ENCODE peak calls at places on chromosomes 13 and 19, in nine cellular contexts. D, H, S, I, G, A, C, X and L are unnamed samples.

GRCh38 chr19:11375143-11375948 is 880 bp downstream of the SWSAP1 start:
- DNase-seq in D (no peak), H (peak), S (peak), I (no peak), G (peak), A (peak), C (no peak), X (no peak), L (peak)

GRCh38 chr13:50493683-50494082 is 349.8 kb downstream of the DLEU7 start:
- DNase-seq in D (no peak), H (no peak), S (no peak), I (no peak), G (no peak), A (no peak), C (no peak), X (no peak), L (no peak)

GRCh38 chr13:60397693-60398437 is 845 bp downstream of the TDRD3 start:
- DNase-seq in D (peak), H (peak), S (peak), I (peak), G (peak), A (peak), C (peak), X (peak), L (peak)

GRCh38 chr13:33262069-33262487 is 23.5 kb downstream of the STARD13 start:
- DNase-seq in D (peak), H (peak), S (no peak), I (peak), G (no peak), A (no peak), C (peak), X (no peak), L (peak)

GRCh38 chr13:29125934-29126424 is 305.8 kb downstream of the MTUS2 start:
- DNase-seq in D (no peak), H (no peak), S (no peak), I (no peak), G (peak), A (no peak), C (no peak), X (no peak), L (no peak)

GRCh38 chr13:113566227-113566561 is 18.4 kb upstream of the TFDP1 start:
- DNase-seq in D (no peak), H (no peak), S (no peak), I (no peak), G (no peak), A (peak), C (no peak), X (no peak), L (peak)

GRCh38 chr13:48235100-48235813 is 2.3 kb downstream of the ITM2B start:
- DNase-seq in D (peak), H (peak), S (no peak), I (no peak), G (peak), A (peak), C (peak), X (no peak), L (no peak)

GRCh38 chr19:35853038-35853756 is 893 bp upstream of the NPHS1 start:
- DNase-seq in D (no peak), H (no peak), S (no peak), I (no peak), G (no peak), A (no peak), C (no peak), X (no peak), L (no peak)

GRCh38 chr19:51702754-51703654 is 9.9 kb downstream of the SPACA6 start:
- DNase-seq in D (no peak), H (peak), S (no peak), I (no peak), G (no peak), A (peak), C (no peak), X (peak), L (peak)

GRCh38 chr19:27652281-27652680 is 1560.7 kb downstream of the UQCRFS1 start:
- DNase-seq in D (no peak), H (no peak), S (no peak), I (no peak), G (no peak), A (no peak), C (no peak), X (no peak), L (no peak)

GRCh38 chr19:37966211-37967072 is 59.4 kb downstream of the SIPA1L3 start:
- DNase-seq in D (peak), H (no peak), S (no peak), I (no peak), G (no peak), A (no peak), C (no peak), X (peak), L (no peak)

GRCh38 chr19:12721656-12722565 is 1.8 kb downstream of the TNPO2 start:
- DNase-seq in D (peak), H (peak), S (peak), I (peak), G (peak), A (peak), C (peak), X (peak), L (peak)

GRCh38 chr19:32041681-32042292 is 303.6 kb upstream of the ZNF507 start:
- DNase-seq in D (peak), H (peak), S (no peak), I (peak), G (no peak), A (no peak), C (peak), X (no peak), L (no peak)

GRCh38 chr19:21569497-21569870 is 64.1 kb downstream of the ZNF429 start:
- DNase-seq in D (peak), H (no peak), S (peak), I (no peak), G (no peak), A (no peak), C (no peak), X (no peak), L (no peak)

GRCh38 chr13:31107109-31107508 is 54.6 kb downstream of the HSPH1 start:
- DNase-seq in D (no peak), H (no peak), S (no peak), I (no peak), G (no peak), A (no peak), C (no peak), X (no peak), L (no peak)

GRCh38 chr13:48265217-48265815 is 32.3 kb downstream of the ITM2B start:
- DNase-seq in D (no peak), H (no peak), S (no peak), I (no peak), G (no peak), A (no peak), C (no peak), X (no peak), L (no peak)

GRCh38 chr13:113417836-113418721 is 35.2 kb downstream of the ADPRHL1 start:
- DNase-seq in D (no peak), H (no peak), S (no peak), I (no peak), G (no peak), A (no peak), C (no peak), X (no peak), L (no peak)

GRCh38 chr13:107251321-107251720 is 683.4 kb upstream of the ARGLU1 start:
- DNase-seq in D (peak), H (no peak), S (no peak), I (no peak), G (no peak), A (no peak), C (no peak), X (no peak), L (no peak)

GRCh38 chr13:76890036-76890435 is 3.8 kb upstream of the KCTD12 start:
- DNase-seq in D (peak), H (no peak), S (no peak), I (no peak), G (no peak), A (no peak), C (no peak), X (no peak), L (no peak)

GRCh38 chr13:33213797-33214196 is 71.8 kb downstream of the STARD13 start:
- DNase-seq in D (peak), H (peak), S (no peak), I (no peak), G (no peak), A (no peak), C (no peak), X (no peak), L (no peak)

GRCh38 chr13:46134961-46135522 is 30.2 kb upstream of the CPB2 start:
- DNase-seq in D (peak), H (peak), S (no peak), I (no peak), G (no peak), A (no peak), C (no peak), X (no peak), L (no peak)

GRCh38 chr19:40542197-40542859 is 34.3 kb upstream of the SHKBP1 start:
- DNase-seq in D (peak), H (no peak), S (no peak), I (no peak), G (no peak), A (no peak), C (peak), X (peak), L (peak)

GRCh38 chr13:43425234-43425633 is 361.5 kb downstream of the ENOX1 start:
- DNase-seq in D (no peak), H (no peak), S (no peak), I (no peak), G (no peak), A (no peak), C (no peak), X (no peak), L (no peak)

GRCh38 chr13:46962286-46962941 is 65.6 kb upstream of the HTR2A start:
- DNase-seq in D (peak), H (peak), S (no peak), I (no peak), G (no peak), A (no peak), C (peak), X (no peak), L (no peak)

GRCh38 chr19:56765107-56765506 is 75.4 kb downstream of the PEG3 start:
- DNase-seq in D (no peak), H (no peak), S (no peak), I (no peak), G (no peak), A (no peak), C (no peak), X (peak), L (peak)

GRCh38 chr19:55624109-55625003 is at the start of gene ZNF784:
- DNase-seq in D (peak), H (peak), S (peak), I (peak), G (peak), A (peak), C (peak), X (peak), L (peak)

GRCh38 chr13:73984201-73984600 is 150.0 kb downstream of the KLF12 start:
- DNase-seq in D (no peak), H (no peak), S (no peak), I (no peak), G (no peak), A (no peak), C (no peak), X (no peak), L (no peak)

GRCh38 chr19:12145348-12145747 is 5.2 kb upstream of the ZNF20 start:
- DNase-seq in D (no peak), H (no peak), S (no peak), I (no peak), G (no peak), A (no peak), C (no peak), X (no peak), L (no peak)

GRCh38 chr19:17346109-17346671 is 8.8 kb downstream of the GTPBP3 start:
- DNase-seq in D (peak), H (peak), S (no peak), I (peak), G (peak), A (peak), C (peak), X (peak), L (peak)

DNA sequence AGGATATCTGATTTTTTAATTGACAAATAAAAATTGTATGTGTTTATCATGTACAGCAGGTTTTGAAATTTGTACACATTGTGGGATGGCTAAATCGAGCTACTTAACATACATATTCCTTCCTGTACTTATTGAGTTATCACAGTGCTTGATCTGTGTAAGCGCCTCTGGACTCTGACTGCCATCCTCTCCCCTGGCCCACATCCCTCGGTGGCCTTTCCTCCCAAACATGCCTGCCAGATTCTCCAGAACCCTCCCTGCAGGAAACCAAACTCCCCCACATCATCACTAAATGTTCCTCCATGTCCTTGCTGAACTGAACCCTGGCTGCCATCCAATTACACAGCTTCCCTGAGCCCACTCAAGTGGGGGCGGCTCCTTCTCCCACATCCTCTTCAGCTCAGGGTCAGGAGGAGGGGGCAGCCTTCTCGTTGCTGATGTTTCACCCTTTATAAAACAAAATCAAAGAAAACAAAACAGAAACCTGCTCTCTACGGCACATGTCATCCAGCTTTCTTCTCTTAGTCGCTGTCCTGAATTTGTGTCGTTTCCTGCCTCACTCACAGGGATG is 97.2 kb upstream of the SPATA13 start:
- DNase-seq in D (peak), H (no peak), S (no peak), I (no peak), G (no peak), A (no peak), C (no peak), X (no peak), L (no peak)
- H3K4me3 ChIP-seq in D (no peak), H (no peak), S (no peak), I (no peak), G (no peak), A (no peak), C (no peak), X (no peak), L (no peak)

GRCh38 chr19:47028372-47028672 is 8.7 kb downstream of the NPAS1 start:
- DNase-seq in D (no peak), H (peak), S (no peak), I (no peak), G (no peak), A (no peak), C (no peak), X (no peak), L (peak)
- H3K4me3 ChIP-seq in D (no peak), H (no peak), S (no peak), I (no peak), G (no peak), A (no peak), C (no peak), X (no peak), L (no peak)

GRCh38 chr19:18843960-18844359 is 12.2 kb downstream of the UPF1 start:
- DNase-seq in D (peak), H (no peak), S (no peak), I (no peak), G (no peak), A (no peak), C (no peak), X (no peak), L (no peak)
- H3K4me3 ChIP-seq in D (no peak), H (no peak), S (no peak), I (no peak), G (peak), A (no peak), C (no peak), X (no peak), L (no peak)

GRCh38 chr13:36675213-36675536 is 1.4 kb downstream of the SERTM1 start:
- DNase-seq in D (no peak), H (peak), S (no peak), I (no peak), G (no peak), A (no peak), C (no peak), X (no peak), L (no peak)

GRCh38 chr13:36673838-36674326 is at the start of gene SERTM1:
- DNase-seq in D (peak), H (peak), S (no peak), I (no peak), G (no peak), A (no peak), C (peak), X (peak), L (peak)

GRCh38 chr13:36673352-36673751 is 468 bp upstream of the SERTM1 start:
- DNase-seq in D (no peak), H (no peak), S (no peak), I (no peak), G (no peak), A (no peak), C (no peak), X (peak), L (no peak)

DNA sequence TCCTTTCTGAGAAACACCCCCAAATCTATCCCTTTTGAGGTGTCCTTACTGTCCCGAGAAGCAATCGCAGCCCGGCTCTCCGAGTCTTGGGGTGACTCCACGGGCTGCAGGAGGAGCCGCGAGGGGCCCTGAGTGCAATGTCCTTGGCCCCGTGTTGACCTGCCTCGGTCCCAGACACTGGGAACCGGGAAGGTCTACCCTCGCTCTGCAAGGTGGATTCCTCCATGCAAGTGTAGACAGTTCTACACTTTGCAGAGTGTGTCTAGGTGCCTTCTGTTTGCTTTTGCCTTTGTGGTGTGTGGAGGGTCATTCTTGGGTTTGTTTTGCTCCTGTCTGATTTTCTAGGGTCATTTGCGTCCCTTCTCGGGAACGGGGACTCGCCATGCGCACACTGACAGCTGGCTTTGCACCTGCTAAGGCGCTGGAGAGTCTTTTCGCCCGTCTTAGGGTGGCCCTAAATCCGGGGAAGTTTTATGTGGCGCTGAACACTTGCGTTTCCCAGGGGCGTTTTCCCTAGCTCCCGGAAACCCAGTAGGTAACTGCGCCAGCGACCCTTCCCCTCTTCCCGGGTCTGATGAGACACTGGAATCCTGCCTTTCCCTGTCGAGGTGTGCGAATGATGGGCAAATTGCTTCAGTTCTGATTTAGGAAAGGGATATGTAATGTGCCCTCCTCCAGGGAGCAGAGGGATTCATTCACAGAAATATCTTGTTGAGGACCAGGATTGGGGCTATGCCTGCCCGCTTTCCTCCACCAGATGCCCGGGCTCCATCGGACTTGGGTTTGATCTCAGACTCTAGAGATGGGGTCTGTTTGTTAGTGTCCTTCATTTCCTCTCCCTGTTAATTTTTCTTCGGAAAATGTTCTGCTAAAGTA is 755 bp downstream of the SERTM1 start:
- DNase-seq in D (no peak), H (peak), S (peak), I (no peak), G (no peak), A (no peak), C (no peak), X (peak), L (no peak)
- H3K4me3 ChIP-seq in D (no peak), H (peak), S (no peak), I (no peak), G (no peak), A (no peak), C (peak), X (no peak), L (no peak)

GRCh38 chr19:33868076-33868735 is 71.5 kb downstream of the KCTD15 start:
- DNase-seq in D (no peak), H (no peak), S (no peak), I (no peak), G (no peak), A (no peak), C (peak), X (no peak), L (no peak)

GRCh38 chr19:33865306-33865705 is 68.6 kb downstream of the KCTD15 start:
- DNase-seq in D (no peak), H (no peak), S (no peak), I (no peak), G (no peak), A (no peak), C (no peak), X (no peak), L (no peak)

GRCh38 chr19:33866696-33867095 is 70.0 kb downstream of the KCTD15 start:
- DNase-seq in D (no peak), H (no peak), S (no peak), I (no peak), G (no peak), A (no peak), C (no peak), X (no peak), L (no peak)

GRCh38 chr19:33871605-33872004 is 74.9 kb downstream of the KCTD15 start:
- DNase-seq in D (no peak), H (no peak), S (no peak), I (no peak), G (no peak), A (no peak), C (no peak), X (no peak), L (no peak)

DNA sequence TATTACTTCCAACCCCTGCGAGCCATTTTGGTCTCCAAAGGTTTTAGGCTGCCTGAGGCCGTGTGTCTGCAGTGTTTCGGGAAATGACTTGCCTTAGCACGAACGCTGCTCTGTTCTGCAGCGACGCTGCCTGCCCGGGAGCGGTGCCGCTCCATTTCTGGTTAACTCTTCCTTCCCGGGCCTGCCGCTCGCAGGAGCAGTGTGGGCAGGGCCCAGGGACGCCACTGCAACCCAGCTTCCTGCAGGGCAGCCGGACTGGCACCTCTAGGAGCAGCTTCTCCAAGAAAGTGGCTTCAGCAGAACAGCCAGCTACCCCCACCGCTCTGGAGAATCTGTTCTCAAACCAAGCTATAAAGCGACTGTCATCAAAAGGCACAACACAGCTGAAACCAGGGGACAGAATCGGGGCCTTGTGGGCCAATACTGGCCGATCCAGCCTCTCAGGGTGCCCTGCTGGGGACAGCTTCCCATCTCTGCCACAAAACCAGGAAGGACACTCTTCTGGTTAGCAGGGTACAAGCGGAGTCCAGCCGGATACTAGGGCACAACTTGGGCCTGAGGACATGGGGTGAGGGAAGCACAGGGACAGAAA is 72.2 kb downstream of the KCTD15 start:
- DNase-seq in D (peak), H (peak), S (no peak), I (no peak), G (no peak), A (peak), C (peak), X (peak), L (peak)
- H3K4me3 ChIP-seq in D (no peak), H (no peak), S (no peak), I (no peak), G (no peak), A (no peak), C (peak), X (peak), L (peak)

GRCh38 chr19:7857727-7858701 is 16.2 kb downstream of the PRR36 start:
- DNase-seq in D (no peak), H (peak), S (no peak), I (no peak), G (no peak), A (no peak), C (no peak), X (no peak), L (no peak)
- H3K4me3 ChIP-seq in D (no peak), H (peak), S (no peak), I (no peak), G (no peak), A (no peak), C (no peak), X (no peak), L (no peak)

DNA sequence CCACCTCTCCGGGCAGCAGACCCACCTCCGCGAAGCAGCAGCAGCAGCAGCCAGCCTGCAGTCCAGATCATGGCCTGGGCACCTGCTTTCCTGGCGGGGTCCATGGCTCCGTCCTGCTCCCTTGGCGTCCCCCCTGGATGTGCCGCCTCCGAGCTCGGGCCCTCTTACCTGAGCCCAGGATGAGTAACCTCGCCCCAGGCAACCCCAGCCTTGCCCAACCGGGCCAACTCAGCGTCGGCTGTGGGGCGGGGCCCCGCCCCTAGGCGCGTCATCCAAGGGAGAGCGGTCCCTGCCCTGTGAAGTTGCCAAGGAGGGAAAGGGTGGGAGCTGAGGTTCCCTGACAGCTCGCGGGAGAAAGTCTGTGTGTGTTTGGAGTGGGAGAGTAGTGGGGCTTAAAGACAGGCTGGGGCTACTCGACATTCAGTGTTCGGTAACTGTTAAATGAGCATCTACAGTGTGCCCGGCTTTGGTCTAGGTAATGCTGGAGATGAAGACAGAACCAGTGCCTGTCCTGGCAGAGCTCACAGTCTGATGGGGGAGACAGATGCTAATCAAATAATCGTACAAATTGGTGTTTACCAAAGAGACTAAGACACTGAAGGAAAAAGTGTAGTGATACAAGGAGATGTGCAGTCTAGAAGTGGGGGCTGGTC is at the start of gene LYPD3:
- DNase-seq in D (no peak), H (peak), S (no peak), I (no peak), G (no peak), A (peak), C (peak), X (peak), L (peak)
- H3K4me3 ChIP-seq in D (no peak), H (peak), S (peak), I (peak), G (peak), A (peak), C (peak), X (no peak), L (peak)